ENCODE peak calls at places on chromosomes 11 and 22, in six cellular contexts. S, F, N, M, E and J are unnamed samples.

GRCh38 chr11:119338318-119338890 is 2.3 kb downstream of the C1QTNF5 start:
- DNase-seq in E (peak; percentile 74), S (peak; percentile 44), N (no peak), F (peak; percentile 88), M (peak; percentile 92), J (no peak)

GRCh38 chr22:37186228-37186996 is 1.6 kb downstream of the C1QTNF6 start:
- DNase-seq in F (no peak), M (peak; percentile 92), E (peak; percentile 80), N (peak; percentile 90), S (peak; percentile 68), J (peak; percentile 82)

GRCh38 chr11:16607675-16608644 is 130.5 kb upstream of the C11orf58 start:
- DNase-seq in N (peak; percentile 68), S (peak; percentile 88), E (peak; percentile 53), F (peak; percentile 88), M (peak; percentile 95), J (peak; percentile 60)

GRCh38 chr11:8059571-8060011 is 21.4 kb upstream of the TUB start:
- DNase-seq in F (no peak), E (peak; percentile 34), N (no peak), S (no peak), M (no peak), J (no peak)

GRCh38 chr22:32661296-32661695 is 140.2 kb upstream of the TIMP3 start:
- DNase-seq in S (peak; percentile 85), F (peak; percentile 5), E (no peak), N (peak; percentile 89), M (no peak), J (peak; percentile 93)

GRCh38 chr11:88439356-88439755 is 101.8 kb upstream of the CTSC start:
- DNase-seq in E (no peak), F (no peak), N (no peak), S (peak; percentile 67), M (no peak), J (no peak)

GRCh38 chr11:126968915-126969314 is 31.7 kb downstream of the KIRREL3 start:
- DNase-seq in F (no peak), N (no peak), S (no peak), E (no peak), M (peak; percentile 80), J (no peak)

GRCh38 chr11:12485328-12485727 is 108.0 kb downstream of the PARVA start:
- DNase-seq in N (peak; percentile 35), M (no peak), F (no peak), S (no peak), E (no peak), J (no peak)

GRCh38 chr11:120326228-120326627 is 1.1 kb downstream of the TLCD5 start:
- DNase-seq in E (no peak), N (peak; percentile 85), M (no peak), F (no peak), S (no peak), J (peak; percentile 84)

GRCh38 chr11:5621580-5621979 is 3.2 kb upstream of the TRIM34 start:
- DNase-seq in E (no peak), S (no peak), F (no peak), M (peak; percentile 49), N (no peak), J (no peak)

GRCh38 chr22:45599836-45600577 is 71.6 kb upstream of the ATXN10 start:
- DNase-seq in N (no peak), F (no peak), E (no peak), S (no peak), M (no peak), J (no peak)

GRCh38 chr11:3161720-3162409 is 3.2 kb downstream of the OSBPL5 start:
- DNase-seq in N (no peak), F (no peak), S (no peak), M (no peak), E (no peak), J (no peak)

GRCh38 chr11:116509566-116509965 is 263.2 kb downstream of the BUD13 start:
- DNase-seq in E (no peak), S (no peak), F (no peak), M (no peak), N (no peak), J (no peak)

GRCh38 chr22:33515733-33516297 is 404.5 kb downstream of the LARGE1 start:
- DNase-seq in N (no peak), S (no peak), F (no peak), E (no peak), M (no peak), J (no peak)

GRCh38 chr11:64924910-64925284 is 408 bp downstream of the PPP2R5B start:
- DNase-seq in N (no peak), E (peak; percentile 64), F (no peak), M (no peak), S (no peak), J (no peak)

GRCh38 chr11:102493524-102493923 is 37.0 kb downstream of the MMP7 start:
- DNase-seq in M (no peak), N (no peak), F (no peak), S (no peak), E (no peak), J (no peak)

GRCh38 chr11:69915501-69916250 is 96.5 kb upstream of the FGF3 start:
- DNase-seq in F (peak; percentile 80), N (peak; percentile 69), M (peak; percentile 82), S (peak; percentile 31), E (peak; percentile 81), J (peak; percentile 34)

GRCh38 chr11:79040348-79040747 is 400.5 kb downstream of the TENM4 start:
- DNase-seq in E (no peak), N (peak; percentile 84), F (no peak), S (no peak), M (no peak), J (no peak)

GRCh38 chr11:126194121-126194543 is 17.3 kb downstream of the RPUSD4 start:
- DNase-seq in M (peak; percentile 21), F (peak; percentile 41), S (peak; percentile 16), E (peak; percentile 52), N (peak; percentile 74), J (no peak)

GRCh38 chr22:33579448-33580093 is 340.7 kb downstream of the LARGE1 start:
- DNase-seq in S (peak; percentile 28), E (peak; percentile 30), N (peak; percentile 45), F (peak; percentile 53), M (peak; percentile 88), J (peak; percentile 8)

GRCh38 chr22:40607506-40607905 is 29.0 kb downstream of the MRTFA start:
- DNase-seq in E (no peak), N (no peak), S (no peak), M (no peak), F (no peak), J (no peak)

DNA sequence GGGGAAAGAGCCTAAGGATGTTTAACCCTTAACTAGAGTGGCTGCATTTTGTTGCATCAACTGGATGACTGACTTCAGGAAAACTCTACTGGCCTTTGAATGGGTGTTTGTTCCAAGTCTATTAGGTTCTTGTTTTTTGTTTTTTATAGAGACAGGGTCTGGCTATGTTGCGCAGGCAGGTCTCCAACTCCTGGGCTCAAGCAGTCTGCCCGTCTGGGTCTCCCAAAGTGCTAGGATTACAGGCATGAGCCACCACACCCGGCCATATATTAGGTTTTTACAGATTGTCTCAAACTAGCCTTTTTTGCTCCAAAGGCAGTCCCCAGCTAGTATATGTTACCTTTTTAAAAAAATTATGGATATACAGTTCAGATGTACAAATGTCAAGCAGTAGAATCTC is 1.1 kb downstream of the SMARCB1 start:
- DNase-seq in F (no peak), M (no peak), E (no peak), S (no peak), N (no peak), J (no peak)
- H3K9ac ChIP-seq in F (no peak overlapping the region), M (peak overlapping the region; percentile 98), E (peak overlapping the region; percentile 42), S (peak overlapping the region; percentile 65), N (peak overlapping the region; percentile 60), J (peak overlapping the region; percentile 99)

GRCh38 chr11:100687032-100687629 is at the start of gene ARHGAP42:
- DNase-seq in M (peak; percentile 93), S (peak; percentile 68), N (peak; percentile 62), E (peak; percentile 44), F (peak; percentile 46), J (peak; percentile 52)

GRCh38 chr11:100684101-100685065 is 2.7 kb upstream of the ARHGAP42 start:
- DNase-seq in M (no peak), S (peak; percentile 71), F (no peak), E (no peak), N (no peak), J (peak; percentile 52)

GRCh38 chr11:100687630-100688395 is 725 bp downstream of the ARHGAP42 start:
- DNase-seq in E (peak; percentile 47), N (peak; percentile 87), F (peak; percentile 70), M (peak; percentile 94), S (peak; percentile 79), J (peak; percentile 77)

GRCh38 chr11:100689141-100689540 is 2.1 kb downstream of the ARHGAP42 start:
- DNase-seq in N (no peak), M (peak; percentile 74), E (no peak), S (no peak), F (no peak), J (no peak)

DNA sequence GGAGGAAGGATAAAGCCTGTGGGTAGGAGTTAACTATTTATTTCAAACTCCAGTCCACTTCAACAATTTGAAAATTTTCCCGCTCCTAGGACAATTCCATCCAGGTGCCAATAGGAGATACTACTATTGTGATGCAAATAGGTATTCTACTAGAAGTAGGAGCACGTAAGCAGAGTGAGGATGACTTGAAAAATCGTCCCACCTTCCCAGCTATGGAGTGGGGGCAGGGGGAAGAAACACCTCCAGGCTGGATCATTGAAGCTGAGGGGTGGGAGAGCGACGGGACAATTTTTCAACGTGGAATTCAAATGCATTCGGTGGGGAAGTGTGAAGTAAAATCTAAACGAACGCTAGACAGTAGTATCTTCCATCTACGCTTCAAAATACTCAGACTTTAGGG is 612 bp upstream of the ARHGAP42 start:
- DNase-seq in N (no peak), F (no peak), M (peak; percentile 59), E (no peak), S (no peak), J (no peak)
- H3K9ac ChIP-seq in N (no peak overlapping the region), F (no peak overlapping the region), M (peak overlapping the region; percentile 90), E (no peak overlapping the region), S (no peak overlapping the region), J (peak overlapping the region; percentile 99)

GRCh38 chr22:30575011-30575671 is 676 bp upstream of the GAL3ST1 start:
- DNase-seq in F (no peak), E (no peak), M (peak; percentile 54), S (no peak), N (peak; percentile 75), J (peak; percentile 74)

GRCh38 chr22:30572840-30573593 is 1.4 kb downstream of the GAL3ST1 start:
- DNase-seq in E (no peak), F (no peak), M (no peak), N (no peak), S (no peak), J (no peak)

GRCh38 chr22:30574095-30574981 is at the start of gene GAL3ST1:
- DNase-seq in M (peak; percentile 30), E (no peak), N (no peak), S (no peak), F (peak; percentile 45), J (no peak)

GRCh38 chr22:30572210-30572609 is 2.3 kb downstream of the GAL3ST1 start:
- DNase-seq in N (no peak), M (no peak), E (no peak), F (no peak), S (no peak), J (no peak)

GRCh38 chr22:30573594-30574094 is 821 bp downstream of the GAL3ST1 start:
- DNase-seq in E (no peak), F (no peak), N (no peak), S (no peak), M (no peak), J (no peak)
- H3K9ac ChIP-seq in E (no peak overlapping the region), F (no peak overlapping the region), N (no peak overlapping the region), S (no peak overlapping the region), M (peak overlapping the region; percentile 72), J (no peak overlapping the region)

DNA sequence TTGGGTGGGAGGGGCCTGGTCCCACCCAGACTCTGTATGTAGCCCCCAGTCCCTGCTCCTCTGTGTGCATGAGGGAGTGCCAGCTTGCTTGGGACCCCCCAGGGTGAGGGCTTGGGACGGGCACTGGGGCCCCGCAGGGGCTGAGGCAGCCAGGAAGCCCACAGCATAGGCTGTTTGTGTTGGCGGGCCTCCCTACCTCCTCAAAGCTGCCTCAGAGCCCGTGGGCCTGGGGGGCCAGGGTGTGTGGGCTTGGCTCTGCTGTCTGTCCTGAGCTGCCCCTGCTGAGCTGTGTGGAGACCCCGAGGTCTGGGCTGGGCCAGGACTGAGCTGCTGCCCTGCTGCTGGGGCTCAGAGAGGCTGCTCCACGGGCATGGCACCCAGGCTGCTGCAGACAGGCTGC is 3.2 kb downstream of the TSPAN4 start:
- DNase-seq in M (no peak), F (no peak), S (no peak), E (no peak), N (peak; percentile 43), J (no peak)
- H3K9ac ChIP-seq in M (no peak overlapping the region), F (no peak overlapping the region), S (no peak overlapping the region), E (peak overlapping the region; percentile 50), N (no peak overlapping the region), J (peak overlapping the region; percentile 94)